ENCODE peak calls at places on chromosomes 5 and 9, in seven cellular contexts. One of them, this sample, is unnamed.

GRCh38 chr5:36377192-36377591 is 75.5 kb upstream of the RANBP3L start:
- DNase-seq in ACHN: no peak
- DNase-seq in caudate nucleus: no peak
- DNase-seq in cardiac muscle cell: no peak
- DNase-seq in heart right ventricle: no peak
- DNase-seq in posterior cingulate gyrus: no peak
- DNase-seq in amniotic stem cell: no peak
- DNase-seq in this sample: no peak

GRCh38 chr5:164354138-164354751 is 848.8 kb downstream of the MAT2B start:
- DNase-seq in ACHN: no peak
- DNase-seq in caudate nucleus: no peak
- DNase-seq in cardiac muscle cell: no peak
- DNase-seq in heart right ventricle: no peak
- DNase-seq in posterior cingulate gyrus: no peak
- DNase-seq in amniotic stem cell: no peak
- DNase-seq in this sample: no peak

GRCh38 chr9:88796947-88797346 is 194.3 kb upstream of the S1PR3 start:
- DNase-seq in ACHN: no peak
- DNase-seq in caudate nucleus: no peak
- DNase-seq in cardiac muscle cell: no peak
- DNase-seq in heart right ventricle: no peak
- DNase-seq in posterior cingulate gyrus: no peak
- DNase-seq in amniotic stem cell: no peak
- DNase-seq in this sample: no peak

GRCh38 chr9:81825831-81826540 is 102.2 kb upstream of the SPATA31D4 start:
- DNase-seq in ACHN: peak
- DNase-seq in caudate nucleus: no peak
- DNase-seq in cardiac muscle cell: no peak
- DNase-seq in heart right ventricle: no peak
- DNase-seq in posterior cingulate gyrus: peak
- DNase-seq in amniotic stem cell: no peak
- DNase-seq in this sample: no peak

GRCh38 chr5:132674671-132675506 is 1.1 kb downstream of the IL4 start:
- DNase-seq in ACHN: peak
- DNase-seq in caudate nucleus: no peak
- DNase-seq in cardiac muscle cell: peak
- DNase-seq in heart right ventricle: no peak
- DNase-seq in posterior cingulate gyrus: no peak
- DNase-seq in amniotic stem cell: peak
- DNase-seq in this sample: no peak

GRCh38 chr9:113544001-113544340 is 80.4 kb downstream of the RGS3 start:
- DNase-seq in ACHN: no peak
- DNase-seq in caudate nucleus: no peak
- DNase-seq in cardiac muscle cell: no peak
- DNase-seq in heart right ventricle: no peak
- DNase-seq in posterior cingulate gyrus: no peak
- DNase-seq in amniotic stem cell: no peak
- DNase-seq in this sample: no peak

GRCh38 chr5:109350537-109351270 is 59.1 kb downstream of the PJA2 start:
- DNase-seq in ACHN: peak
- DNase-seq in caudate nucleus: no peak
- DNase-seq in cardiac muscle cell: peak
- DNase-seq in heart right ventricle: no peak
- DNase-seq in posterior cingulate gyrus: no peak
- DNase-seq in amniotic stem cell: no peak
- DNase-seq in this sample: no peak

GRCh38 chr5:110105692-110106091 is 416.0 kb downstream of the MAN2A1 start:
- DNase-seq in ACHN: no peak
- DNase-seq in caudate nucleus: no peak
- DNase-seq in cardiac muscle cell: peak
- DNase-seq in heart right ventricle: peak
- DNase-seq in posterior cingulate gyrus: no peak
- DNase-seq in amniotic stem cell: no peak
- DNase-seq in this sample: no peak

GRCh38 chr5:157516626-157517325 is 56.8 kb downstream of the NIPAL4 start:
- DNase-seq in ACHN: peak
- DNase-seq in caudate nucleus: no peak
- DNase-seq in cardiac muscle cell: peak
- DNase-seq in heart right ventricle: peak
- DNase-seq in posterior cingulate gyrus: no peak
- DNase-seq in amniotic stem cell: peak
- DNase-seq in this sample: no peak

GRCh38 chr9:130834371-130835311 is at the start of gene ABL1:
- DNase-seq in ACHN: peak
- DNase-seq in caudate nucleus: peak
- DNase-seq in cardiac muscle cell: peak
- DNase-seq in heart right ventricle: peak
- DNase-seq in posterior cingulate gyrus: peak
- DNase-seq in amniotic stem cell: peak
- DNase-seq in this sample: peak

GRCh38 chr5:180628211-180628610 is 21.2 kb downstream of the FLT4 start:
- DNase-seq in ACHN: no peak
- DNase-seq in caudate nucleus: no peak
- DNase-seq in cardiac muscle cell: no peak
- DNase-seq in heart right ventricle: no peak
- DNase-seq in posterior cingulate gyrus: no peak
- DNase-seq in amniotic stem cell: no peak
- DNase-seq in this sample: no peak

GRCh38 chr9:68979538-68980314 is 34.2 kb downstream of the PRKACG start:
- DNase-seq in ACHN: no peak
- DNase-seq in caudate nucleus: no peak
- DNase-seq in cardiac muscle cell: no peak
- DNase-seq in heart right ventricle: peak
- DNase-seq in posterior cingulate gyrus: no peak
- DNase-seq in amniotic stem cell: no peak
- DNase-seq in this sample: no peak

GRCh38 chr5:143284002-143284401 is 119.5 kb downstream of the NR3C1 start:
- DNase-seq in ACHN: no peak
- DNase-seq in caudate nucleus: no peak
- DNase-seq in cardiac muscle cell: no peak
- DNase-seq in heart right ventricle: no peak
- DNase-seq in posterior cingulate gyrus: no peak
- DNase-seq in amniotic stem cell: no peak
- DNase-seq in this sample: no peak

GRCh38 chr5:63961598-63962161 is 565 bp downstream of the HTR1A start:
- DNase-seq in ACHN: no peak
- DNase-seq in caudate nucleus: no peak
- DNase-seq in cardiac muscle cell: no peak
- DNase-seq in heart right ventricle: no peak
- DNase-seq in posterior cingulate gyrus: no peak
- DNase-seq in amniotic stem cell: no peak
- DNase-seq in this sample: no peak

GRCh38 chr5:15763754-15764153 is 263.8 kb downstream of the FBXL7 start:
- DNase-seq in ACHN: no peak
- DNase-seq in caudate nucleus: no peak
- DNase-seq in cardiac muscle cell: peak
- DNase-seq in heart right ventricle: no peak
- DNase-seq in posterior cingulate gyrus: no peak
- DNase-seq in amniotic stem cell: no peak
- DNase-seq in this sample: no peak

GRCh38 chr9:71685394-71685793 is 82.9 kb downstream of the CEMIP2 start:
- DNase-seq in ACHN: no peak
- DNase-seq in caudate nucleus: no peak
- DNase-seq in cardiac muscle cell: no peak
- DNase-seq in heart right ventricle: no peak
- DNase-seq in posterior cingulate gyrus: no peak
- DNase-seq in amniotic stem cell: no peak
- DNase-seq in this sample: no peak

GRCh38 chr5:72209515-72210115 is 102.3 kb downstream of the MAP1B start:
- DNase-seq in ACHN: no peak
- DNase-seq in caudate nucleus: no peak
- DNase-seq in cardiac muscle cell: peak
- DNase-seq in heart right ventricle: no peak
- DNase-seq in posterior cingulate gyrus: peak
- DNase-seq in amniotic stem cell: no peak
- DNase-seq in this sample: no peak

GRCh38 chr5:43571237-43571636 is 14.4 kb upstream of the PAIP1 start:
- DNase-seq in ACHN: no peak
- DNase-seq in caudate nucleus: no peak
- DNase-seq in cardiac muscle cell: peak
- DNase-seq in heart right ventricle: no peak
- DNase-seq in posterior cingulate gyrus: no peak
- DNase-seq in amniotic stem cell: no peak
- DNase-seq in this sample: no peak

GRCh38 chr9:77876091-77876490 is 155.5 kb downstream of the GNAQ start:
- DNase-seq in ACHN: peak
- DNase-seq in caudate nucleus: no peak
- DNase-seq in cardiac muscle cell: peak
- DNase-seq in heart right ventricle: peak
- DNase-seq in posterior cingulate gyrus: no peak
- DNase-seq in amniotic stem cell: no peak
- DNase-seq in this sample: no peak

GRCh38 chr5:149438281-149438680 is 59.2 kb upstream of the IL17B start:
- DNase-seq in ACHN: no peak
- DNase-seq in caudate nucleus: no peak
- DNase-seq in cardiac muscle cell: no peak
- DNase-seq in heart right ventricle: no peak
- DNase-seq in posterior cingulate gyrus: no peak
- DNase-seq in amniotic stem cell: no peak
- DNase-seq in this sample: no peak

GRCh38 chr5:80159133-80159815 is 96.6 kb downstream of the SERINC5 start:
- DNase-seq in ACHN: no peak
- DNase-seq in caudate nucleus: no peak
- DNase-seq in cardiac muscle cell: no peak
- DNase-seq in heart right ventricle: no peak
- DNase-seq in posterior cingulate gyrus: no peak
- DNase-seq in amniotic stem cell: no peak
- DNase-seq in this sample: no peak

GRCh38 chr5:136434795-136435194 is 69.5 kb upstream of the TRPC7 start:
- DNase-seq in ACHN: no peak
- DNase-seq in caudate nucleus: no peak
- DNase-seq in cardiac muscle cell: no peak
- DNase-seq in heart right ventricle: no peak
- DNase-seq in posterior cingulate gyrus: no peak
- DNase-seq in amniotic stem cell: no peak
- DNase-seq in this sample: no peak

GRCh38 chr5:165201364-165202143 is 1696.1 kb downstream of the MAT2B start:
- DNase-seq in ACHN: no peak
- DNase-seq in caudate nucleus: no peak
- DNase-seq in cardiac muscle cell: peak
- DNase-seq in heart right ventricle: no peak
- DNase-seq in posterior cingulate gyrus: no peak
- DNase-seq in amniotic stem cell: no peak
- DNase-seq in this sample: no peak

GRCh38 chr5:58933891-58934628 is 351.2 kb downstream of the RAB3C start:
- DNase-seq in ACHN: no peak
- DNase-seq in caudate nucleus: no peak
- DNase-seq in cardiac muscle cell: no peak
- DNase-seq in heart right ventricle: no peak
- DNase-seq in posterior cingulate gyrus: no peak
- DNase-seq in amniotic stem cell: no peak
- DNase-seq in this sample: no peak

GRCh38 chr5:157366741-157367684 is 93.0 kb upstream of the NIPAL4 start:
- DNase-seq in ACHN: peak
- DNase-seq in caudate nucleus: no peak
- DNase-seq in cardiac muscle cell: peak
- DNase-seq in heart right ventricle: peak
- DNase-seq in posterior cingulate gyrus: no peak
- DNase-seq in amniotic stem cell: no peak
- DNase-seq in this sample: peak

This sample was measured in neural crest cell.